ENCODE peak calls at places on chromosomes 3 and 15, in six cellular contexts. J is GM12878, V is A549, G is sigmoid colon, I is stomach, A is K562. S is an unnamed sample. For H3K4me1, the result is how much of the 10 kb centered on the place peaks cover.

GRCh38 chr3:46193436-46193835 is 14.7 kb downstream of the CCR1 start:
- DNase-seq in J (no peak), G (no peak), V (no peak), A (no peak), I (no peak), S (no peak)

GRCh38 chr3:25592510-25592968 is 72.2 kb downstream of the TOP2B start:
- DNase-seq in J (no peak), I (no peak), A (peak), G (peak), V (peak), S (peak)

GRCh38 chr3:52453496-52454234 is at the start of gene TNNC1:
- DNase-seq in A (peak), I (peak), V (no peak), J (no peak), G (no peak), S (no peak)

GRCh38 chr3:32743934-32744333 is 58.9 kb downstream of the CNOT10 start:
- DNase-seq in J (no peak), I (no peak), A (no peak), G (no peak), V (no peak), S (no peak)

GRCh38 chr15:99090011-99090699 is 14.7 kb upstream of the SYNM start:
- DNase-seq in I (no peak), V (no peak), J (peak), A (no peak), G (no peak), S (no peak)

GRCh38 chr15:58465866-58466517 is 34.2 kb downstream of the LIPC start:
- DNase-seq in I (no peak), G (no peak), A (no peak), V (no peak), J (no peak), S (no peak)

GRCh38 chr15:75069301-75069925 is 46.0 kb downstream of the PPCDC start:
- DNase-seq in J (peak), I (no peak), G (no peak), V (no peak), A (no peak), S (no peak)

GRCh38 chr15:33008284-33009011 is 186.1 kb downstream of the FMN1 start:
- DNase-seq in A (no peak), V (no peak), I (no peak), G (peak), J (no peak), S (no peak)

GRCh38 chr3:64214697-64215018 is 10.6 kb downstream of the PRICKLE2 start:
- DNase-seq in I (no peak), G (peak), V (no peak), A (peak), J (no peak), S (peak)

GRCh38 chr15:66729339-66729951 is 27.4 kb downstream of the SMAD6 start:
- DNase-seq in V (no peak), A (no peak), I (no peak), G (peak), J (no peak), S (no peak)

GRCh38 chr3:140441006-140441405 is 236.9 kb upstream of the TRIM42 start:
- DNase-seq in J (no peak), G (no peak), A (no peak), V (no peak), I (no peak), S (no peak)

GRCh38 chr3:161349529-161350278 is 21.6 kb downstream of the SPTSSB start:
- DNase-seq in I (no peak), V (peak), G (no peak), J (no peak), A (no peak), S (no peak)

GRCh38 chr15:34472947-34473346 is 35.3 kb upstream of the GOLGA8A start:
- DNase-seq in G (no peak), J (no peak), V (no peak), I (no peak), A (no peak), S (no peak)

GRCh38 chr3:187498211-187498610 is 130.0 kb downstream of the RTP4 start:
- DNase-seq in A (no peak), V (no peak), G (no peak), I (no peak), J (no peak), S (no peak)

GRCh38 chr3:76585794-76586392 is 454.0 kb upstream of the ROBO2 start:
- DNase-seq in G (no peak), V (peak), A (peak), J (no peak), I (no peak), S (no peak)

GRCh38 chr15:42490743-42491539 is at the start of gene ZNF106:
- DNase-seq in J (peak), A (peak), I (peak), G (peak), V (peak), S (peak)

GRCh38 chr3:108133858-108134554 is 43.2 kb upstream of the CD47 start:
- DNase-seq in J (no peak), G (no peak), A (no peak), V (no peak), I (no peak), S (no peak)

GRCh38 chr3:60809857-60810256 is 441.4 kb downstream of the FHIT start:
- DNase-seq in A (no peak), G (no peak), J (no peak), I (no peak), V (no peak), S (no peak)

GRCh38 chr15:70605606-70606410 is 157.6 kb downstream of the UACA start:
- DNase-seq in J (no peak), I (peak), V (no peak), A (no peak), G (peak), S (peak)

GRCh38 chr15:49468440-49468839 is 45.4 kb downstream of the FGF7 start:
- DNase-seq in I (no peak), G (no peak), J (no peak), V (no peak), A (no peak), S (no peak)

GRCh38 chr15:49462242-49462641 is 39.2 kb downstream of the FGF7 start:
- DNase-seq in I (no peak), J (no peak), V (no peak), A (no peak), G (no peak), S (no peak)

GRCh38 chr15:49467782-49468181 is 44.7 kb downstream of the FGF7 start:
- DNase-seq in I (no peak), J (no peak), V (no peak), G (no peak), A (no peak), S (no peak)

GRCh38 chr15:49466119-49466518 is 43.1 kb downstream of the FGF7 start:
- DNase-seq in V (no peak), J (no peak), A (no peak), I (no peak), G (no peak), S (no peak)

GRCh38 chr15:49464513-49464912 is 41.5 kb downstream of the FGF7 start:
- DNase-seq in I (no peak), J (no peak), V (no peak), G (no peak), A (no peak), S (no peak)
- H3K4me1 ChIP-seq in I (half or more), J (under half), V (under half), G (half or more), A (under half), S (under half)

DNA sequence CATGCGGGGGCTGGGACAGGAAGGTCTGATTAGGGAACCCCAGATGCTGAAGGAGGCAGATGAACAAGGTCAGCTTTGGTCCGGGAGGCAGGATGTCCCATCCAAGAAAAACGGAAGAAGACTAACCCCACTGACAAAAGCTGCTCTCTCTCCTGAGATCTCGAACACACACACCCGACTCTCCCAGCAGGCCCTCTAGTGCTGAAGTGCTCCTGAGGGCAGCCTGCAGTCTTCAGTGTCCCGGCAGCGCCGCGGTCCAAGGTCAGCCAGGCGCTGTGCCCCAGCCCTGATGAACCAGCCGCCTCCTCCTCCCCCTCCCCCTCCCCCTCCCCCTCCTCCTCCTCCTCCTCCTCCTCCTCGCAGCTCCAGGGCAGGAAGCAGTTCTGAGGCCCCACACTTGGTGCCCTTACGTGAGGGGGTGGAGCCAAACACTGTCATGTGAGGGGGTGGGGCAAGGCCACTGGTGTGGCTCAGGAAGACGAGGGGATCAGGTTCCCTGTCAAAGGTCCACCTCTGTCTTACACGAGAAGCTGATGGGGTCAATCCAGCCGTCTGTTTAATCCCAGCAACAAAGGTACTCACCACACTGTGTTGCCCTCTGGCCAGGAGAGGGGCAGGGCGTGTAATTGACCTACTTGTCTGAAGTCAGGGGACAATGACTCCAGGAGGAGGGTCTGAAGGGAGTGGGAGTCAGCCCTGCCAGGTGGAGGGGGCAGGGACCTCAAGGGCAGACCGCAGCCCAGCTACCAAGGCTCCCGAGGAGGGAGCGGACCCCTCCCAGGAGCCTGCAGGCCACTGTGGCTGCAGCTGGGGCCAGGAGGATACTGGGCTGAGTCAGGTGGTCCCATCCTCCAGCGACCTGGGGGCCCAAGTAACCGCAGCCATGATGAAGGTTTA is 34.3 kb downstream of the PRR23E start:
- DNase-seq in G (no peak), J (no peak), I (no peak), V (no peak), A (peak), S (no peak)
- H3K27ac ChIP-seq in G (no peak), J (no peak), I (no peak), V (no peak), A (no peak), S (no peak)

DNA sequence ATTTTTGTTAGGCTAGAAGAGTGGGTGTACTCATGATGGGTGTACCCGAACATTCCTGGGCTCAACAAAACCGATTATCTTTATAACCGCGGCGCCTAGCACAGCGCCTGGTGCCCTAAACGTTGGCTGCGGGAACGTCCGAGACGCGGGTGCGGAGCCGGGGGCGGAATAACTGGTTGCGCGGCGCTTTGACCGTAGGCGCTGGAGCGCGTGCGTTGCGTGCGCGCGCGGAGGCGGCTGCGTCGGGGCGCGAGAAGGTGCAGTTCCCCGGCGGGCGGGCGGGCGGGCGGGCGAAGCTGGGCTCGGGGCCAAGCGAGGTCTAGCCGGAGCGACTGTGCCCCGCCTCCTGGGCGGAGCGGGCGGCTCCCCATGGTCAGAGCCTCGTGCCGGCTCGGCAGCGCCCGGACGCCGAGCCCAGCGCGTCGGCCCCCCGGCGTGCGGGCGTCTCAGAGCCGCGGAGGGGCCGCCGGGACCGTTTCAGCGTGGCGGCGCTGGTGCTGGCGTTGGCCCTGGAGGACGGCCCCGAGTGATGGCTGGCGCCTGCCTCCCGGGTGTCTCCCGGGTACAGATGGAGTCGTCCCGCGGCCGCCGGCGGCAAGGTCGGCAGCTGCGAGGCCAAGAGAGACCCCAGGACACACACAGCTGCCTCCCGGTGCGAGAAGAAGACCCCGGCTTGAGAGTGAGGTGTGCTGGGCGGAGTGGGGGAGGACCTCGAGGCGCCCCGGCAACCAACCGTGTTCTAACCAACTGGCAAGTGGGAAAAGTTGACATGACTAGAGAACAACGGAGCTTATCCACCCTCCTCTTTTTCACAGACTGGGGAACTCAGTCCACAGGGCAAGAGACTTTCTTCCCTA is at the start of gene PLAAT1:
- DNase-seq in J (no peak), G (peak), I (peak), A (peak), V (peak), S (no peak)
- TF ChIP-seq EP300 in J (no peak), G (no peak), I (no peak), A (no peak), V (no peak), S (no peak)

GRCh38 chr3:127779747-127780146 is 42.6 kb downstream of the MGLL start:
- DNase-seq in I (no peak), V (no peak), A (no peak), G (no peak), J (no peak), S (no peak)
- H3K4me1 ChIP-seq in I (half or more), V (under half), A (under half), G (half or more), J (under half), S (under half)

GRCh38 chr3:70832811-70833509 is 520.5 kb upstream of the MDFIC2 start:
- DNase-seq in A (no peak), I (no peak), J (no peak), G (no peak), V (no peak), S (no peak)
- H3K27ac ChIP-seq in A (no peak), I (no peak), J (no peak), G (peak), V (no peak), S (peak)

GRCh38 chr3:157335677-157336076 is 101.0 kb upstream of the PTX3 start:
- DNase-seq in G (no peak), I (no peak), V (peak), J (no peak), A (no peak), S (no peak)

GRCh38 chr3:157336252-157337009 is 100.2 kb upstream of the PTX3 start:
- DNase-seq in J (no peak), I (no peak), A (no peak), V (no peak), G (no peak), S (no peak)

GRCh38 chr3:157335198-157335597 is 101.5 kb upstream of the PTX3 start:
- DNase-seq in V (no peak), A (no peak), J (no peak), G (no peak), I (no peak), S (no peak)

GRCh38 chr3:157330206-157330605 is 106.4 kb upstream of the PTX3 start:
- DNase-seq in V (no peak), A (no peak), J (no peak), G (no peak), I (no peak), S (no peak)

DNA sequence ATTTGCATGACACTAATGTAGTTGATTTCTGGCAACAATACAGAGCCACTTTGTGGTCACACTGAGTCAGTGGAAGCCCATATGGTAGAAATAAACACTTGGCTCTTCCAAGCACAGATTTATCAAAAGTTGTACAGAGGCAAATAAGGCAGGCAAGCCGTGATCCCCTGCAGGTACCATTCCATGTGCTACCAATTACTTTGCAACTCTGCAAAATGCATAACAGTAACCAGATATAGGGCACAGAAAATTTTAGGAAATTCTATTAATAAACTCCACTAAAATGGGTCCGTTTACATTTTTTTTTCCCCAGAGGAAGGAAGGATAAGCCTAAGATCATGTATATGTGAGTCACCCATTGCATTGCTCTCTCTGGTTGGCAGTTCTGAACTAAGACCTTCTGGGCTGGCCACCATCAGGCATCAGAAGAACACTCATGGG is 103.1 kb upstream of the PTX3 start:
- DNase-seq in J (no peak), G (no peak), A (no peak), I (no peak), V (no peak), S (no peak)
- TF ChIP-seq EP300 in J (no peak), G (no peak), A (no peak), I (no peak), V (no peak), S (no peak)